ENCODE peak calls at places on chromosomes 5 and 9, in six cellular contexts. One of them, this sample, is unnamed.

GRCh38 chr5:45408067-45408466 is 288.1 kb downstream of the HCN1 start:
- DNase-seq in kidney epithelial cell: no peak
- DNase-seq in stimulated activated CD4-positive, alpha-beta T cell treated with anti-CD3 and anti-CD28 coated beads, TNF-alpha, amount 100 ng/mL, for 4 hours: no peak
- DNase-seq in mammary epithelial cell: no peak
- DNase-seq in nucleus accumbens: no peak
- DNase-seq in M059J: peak
- DNase-seq in this sample: no peak

GRCh38 chr9:132232522-132232921 is 70.7 kb downstream of the NTNG2 start:
- DNase-seq in nucleus accumbens: no peak
- DNase-seq in stimulated activated CD4-positive, alpha-beta T cell treated with anti-CD3 and anti-CD28 coated beads, TNF-alpha, amount 100 ng/mL, for 4 hours: no peak
- DNase-seq in M059J: no peak
- DNase-seq in mammary epithelial cell: no peak
- DNase-seq in kidney epithelial cell: no peak
- DNase-seq in this sample: no peak

GRCh38 chr9:124004608-124005007 is 7.0 kb upstream of the LHX2 start:
- DNase-seq in mammary epithelial cell: no peak
- DNase-seq in kidney epithelial cell: no peak
- DNase-seq in M059J: no peak
- DNase-seq in nucleus accumbens: no peak
- DNase-seq in stimulated activated CD4-positive, alpha-beta T cell treated with anti-CD3 and anti-CD28 coated beads, TNF-alpha, amount 100 ng/mL, for 4 hours: no peak
- DNase-seq in this sample: no peak

GRCh38 chr9:5288591-5288990 is 15.9 kb downstream of the RLN2 start:
- DNase-seq in M059J: no peak
- DNase-seq in stimulated activated CD4-positive, alpha-beta T cell treated with anti-CD3 and anti-CD28 coated beads, TNF-alpha, amount 100 ng/mL, for 4 hours: no peak
- DNase-seq in kidney epithelial cell: no peak
- DNase-seq in mammary epithelial cell: no peak
- DNase-seq in nucleus accumbens: no peak
- DNase-seq in this sample: no peak

GRCh38 chr5:139038618-139039305 is 159.4 kb downstream of the SIL1 start:
- DNase-seq in kidney epithelial cell: no peak
- DNase-seq in mammary epithelial cell: no peak
- DNase-seq in nucleus accumbens: no peak
- DNase-seq in M059J: no peak
- DNase-seq in stimulated activated CD4-positive, alpha-beta T cell treated with anti-CD3 and anti-CD28 coated beads, TNF-alpha, amount 100 ng/mL, for 4 hours: no peak
- DNase-seq in this sample: no peak

GRCh38 chr9:133120343-133121199 is 469 bp downstream of the RALGDS start:
- DNase-seq in kidney epithelial cell: no peak
- DNase-seq in mammary epithelial cell: no peak
- DNase-seq in M059J: no peak
- DNase-seq in nucleus accumbens: no peak
- DNase-seq in stimulated activated CD4-positive, alpha-beta T cell treated with anti-CD3 and anti-CD28 coated beads, TNF-alpha, amount 100 ng/mL, for 4 hours: no peak
- DNase-seq in this sample: no peak

GRCh38 chr9:114271556-114272510 is 51.1 kb upstream of the ORM1 start:
- DNase-seq in nucleus accumbens: no peak
- DNase-seq in mammary epithelial cell: no peak
- DNase-seq in stimulated activated CD4-positive, alpha-beta T cell treated with anti-CD3 and anti-CD28 coated beads, TNF-alpha, amount 100 ng/mL, for 4 hours: no peak
- DNase-seq in kidney epithelial cell: no peak
- DNase-seq in M059J: no peak
- DNase-seq in this sample: peak

GRCh38 chr9:114108016-114108833 is 9.1 kb upstream of the KIF12 start:
- DNase-seq in kidney epithelial cell: no peak
- DNase-seq in mammary epithelial cell: peak
- DNase-seq in nucleus accumbens: peak
- DNase-seq in M059J: peak
- DNase-seq in stimulated activated CD4-positive, alpha-beta T cell treated with anti-CD3 and anti-CD28 coated beads, TNF-alpha, amount 100 ng/mL, for 4 hours: peak
- DNase-seq in this sample: peak

GRCh38 chr5:42951169-42951846 is 88.8 kb downstream of the ANXA2R start:
- DNase-seq in M059J: peak
- DNase-seq in mammary epithelial cell: no peak
- DNase-seq in stimulated activated CD4-positive, alpha-beta T cell treated with anti-CD3 and anti-CD28 coated beads, TNF-alpha, amount 100 ng/mL, for 4 hours: peak
- DNase-seq in nucleus accumbens: no peak
- DNase-seq in kidney epithelial cell: no peak
- DNase-seq in this sample: peak

GRCh38 chr9:119368681-119369581 is at the start of gene BRINP1:
- DNase-seq in M059J: peak
- DNase-seq in nucleus accumbens: peak
- DNase-seq in kidney epithelial cell: peak
- DNase-seq in stimulated activated CD4-positive, alpha-beta T cell treated with anti-CD3 and anti-CD28 coated beads, TNF-alpha, amount 100 ng/mL, for 4 hours: no peak
- DNase-seq in mammary epithelial cell: peak
- DNase-seq in this sample: peak

GRCh38 chr5:22835630-22836029 is 17.5 kb downstream of the CDH12 start:
- DNase-seq in M059J: no peak
- DNase-seq in nucleus accumbens: no peak
- DNase-seq in mammary epithelial cell: no peak
- DNase-seq in stimulated activated CD4-positive, alpha-beta T cell treated with anti-CD3 and anti-CD28 coated beads, TNF-alpha, amount 100 ng/mL, for 4 hours: no peak
- DNase-seq in kidney epithelial cell: no peak
- DNase-seq in this sample: no peak

GRCh38 chr9:135214054-135214640 is 126.7 kb downstream of the OLFM1 start:
- DNase-seq in nucleus accumbens: no peak
- DNase-seq in M059J: no peak
- DNase-seq in stimulated activated CD4-positive, alpha-beta T cell treated with anti-CD3 and anti-CD28 coated beads, TNF-alpha, amount 100 ng/mL, for 4 hours: no peak
- DNase-seq in mammary epithelial cell: no peak
- DNase-seq in kidney epithelial cell: no peak
- DNase-seq in this sample: no peak

GRCh38 chr5:35900997-35901396 is 37.4 kb downstream of the CAPSL start:
- DNase-seq in M059J: no peak
- DNase-seq in mammary epithelial cell: no peak
- DNase-seq in kidney epithelial cell: no peak
- DNase-seq in stimulated activated CD4-positive, alpha-beta T cell treated with anti-CD3 and anti-CD28 coated beads, TNF-alpha, amount 100 ng/mL, for 4 hours: no peak
- DNase-seq in nucleus accumbens: no peak
- DNase-seq in this sample: no peak

GRCh38 chr5:113807384-113808053 is 294.0 kb downstream of the YTHDC2 start:
- DNase-seq in stimulated activated CD4-positive, alpha-beta T cell treated with anti-CD3 and anti-CD28 coated beads, TNF-alpha, amount 100 ng/mL, for 4 hours: no peak
- DNase-seq in kidney epithelial cell: no peak
- DNase-seq in M059J: no peak
- DNase-seq in nucleus accumbens: peak
- DNase-seq in mammary epithelial cell: no peak
- DNase-seq in this sample: no peak

GRCh38 chr9:128683340-128684064 is 5.5 kb upstream of the SET start:
- DNase-seq in kidney epithelial cell: no peak
- DNase-seq in mammary epithelial cell: peak
- DNase-seq in stimulated activated CD4-positive, alpha-beta T cell treated with anti-CD3 and anti-CD28 coated beads, TNF-alpha, amount 100 ng/mL, for 4 hours: no peak
- DNase-seq in nucleus accumbens: no peak
- DNase-seq in M059J: peak
- DNase-seq in this sample: peak

GRCh38 chr5:92907914-92908606 is 673.0 kb downstream of the NR2F1-AS1 start:
- DNase-seq in mammary epithelial cell: no peak
- DNase-seq in M059J: peak
- DNase-seq in kidney epithelial cell: no peak
- DNase-seq in stimulated activated CD4-positive, alpha-beta T cell treated with anti-CD3 and anti-CD28 coated beads, TNF-alpha, amount 100 ng/mL, for 4 hours: no peak
- DNase-seq in nucleus accumbens: no peak
- DNase-seq in this sample: peak

GRCh38 chr5:541888-542692 is 17.8 kb upstream of the SLC9A3 start:
- DNase-seq in nucleus accumbens: no peak
- DNase-seq in M059J: no peak
- DNase-seq in kidney epithelial cell: no peak
- DNase-seq in stimulated activated CD4-positive, alpha-beta T cell treated with anti-CD3 and anti-CD28 coated beads, TNF-alpha, amount 100 ng/mL, for 4 hours: no peak
- DNase-seq in mammary epithelial cell: no peak
- DNase-seq in this sample: no peak

GRCh38 chr5:54778783-54779182 is 206.6 kb downstream of the ESM1 start:
- DNase-seq in kidney epithelial cell: no peak
- DNase-seq in stimulated activated CD4-positive, alpha-beta T cell treated with anti-CD3 and anti-CD28 coated beads, TNF-alpha, amount 100 ng/mL, for 4 hours: no peak
- DNase-seq in nucleus accumbens: no peak
- DNase-seq in mammary epithelial cell: no peak
- DNase-seq in M059J: no peak
- DNase-seq in this sample: no peak

GRCh38 chr5:142548739-142549275 is 137.1 kb downstream of the FGF1 start:
- DNase-seq in mammary epithelial cell: peak
- DNase-seq in nucleus accumbens: peak
- DNase-seq in stimulated activated CD4-positive, alpha-beta T cell treated with anti-CD3 and anti-CD28 coated beads, TNF-alpha, amount 100 ng/mL, for 4 hours: no peak
- DNase-seq in M059J: peak
- DNase-seq in kidney epithelial cell: peak
- DNase-seq in this sample: peak

GRCh38 chr5:15821506-15821905 is 321.5 kb downstream of the FBXL7 start:
- DNase-seq in nucleus accumbens: no peak
- DNase-seq in stimulated activated CD4-positive, alpha-beta T cell treated with anti-CD3 and anti-CD28 coated beads, TNF-alpha, amount 100 ng/mL, for 4 hours: no peak
- DNase-seq in M059J: peak
- DNase-seq in mammary epithelial cell: no peak
- DNase-seq in kidney epithelial cell: no peak
- DNase-seq in this sample: peak

GRCh38 chr9:81108391-81108790 is 581.0 kb downstream of the TLE1 start:
- DNase-seq in M059J: peak
- DNase-seq in mammary epithelial cell: peak
- DNase-seq in kidney epithelial cell: no peak
- DNase-seq in nucleus accumbens: no peak
- DNase-seq in stimulated activated CD4-positive, alpha-beta T cell treated with anti-CD3 and anti-CD28 coated beads, TNF-alpha, amount 100 ng/mL, for 4 hours: no peak
- DNase-seq in this sample: no peak

GRCh38 chr5:103849934-103850333 is 287.3 kb upstream of the NUDT12 start:
- DNase-seq in nucleus accumbens: no peak
- DNase-seq in M059J: peak
- DNase-seq in stimulated activated CD4-positive, alpha-beta T cell treated with anti-CD3 and anti-CD28 coated beads, TNF-alpha, amount 100 ng/mL, for 4 hours: no peak
- DNase-seq in mammary epithelial cell: peak
- DNase-seq in kidney epithelial cell: peak
- DNase-seq in this sample: no peak

GRCh38 chr9:89048611-89049010 is 57.3 kb downstream of the S1PR3 start:
- DNase-seq in kidney epithelial cell: no peak
- DNase-seq in M059J: no peak
- DNase-seq in nucleus accumbens: no peak
- DNase-seq in mammary epithelial cell: no peak
- DNase-seq in stimulated activated CD4-positive, alpha-beta T cell treated with anti-CD3 and anti-CD28 coated beads, TNF-alpha, amount 100 ng/mL, for 4 hours: no peak
- DNase-seq in this sample: no peak

GRCh38 chr5:143650296-143650695 is 161.7 kb upstream of the HMHB1 start:
- DNase-seq in nucleus accumbens: no peak
- DNase-seq in kidney epithelial cell: no peak
- DNase-seq in M059J: no peak
- DNase-seq in stimulated activated CD4-positive, alpha-beta T cell treated with anti-CD3 and anti-CD28 coated beads, TNF-alpha, amount 100 ng/mL, for 4 hours: no peak
- DNase-seq in mammary epithelial cell: no peak
- DNase-seq in this sample: no peak

GRCh38 chr9:134591573-134591981 is 50.0 kb upstream of the COL5A1 start:
- DNase-seq in mammary epithelial cell: no peak
- DNase-seq in kidney epithelial cell: no peak
- DNase-seq in stimulated activated CD4-positive, alpha-beta T cell treated with anti-CD3 and anti-CD28 coated beads, TNF-alpha, amount 100 ng/mL, for 4 hours: no peak
- DNase-seq in M059J: no peak
- DNase-seq in nucleus accumbens: no peak
- DNase-seq in this sample: no peak

GRCh38 chr9:96460877-96461276 is 10.9 kb downstream of the HABP4 start:
- DNase-seq in mammary epithelial cell: no peak
- DNase-seq in stimulated activated CD4-positive, alpha-beta T cell treated with anti-CD3 and anti-CD28 coated beads, TNF-alpha, amount 100 ng/mL, for 4 hours: no peak
- DNase-seq in M059J: no peak
- DNase-seq in kidney epithelial cell: no peak
- DNase-seq in nucleus accumbens: no peak
- DNase-seq in this sample: no peak

GRCh38 chr9:70049236-70049635 is 5.6 kb downstream of the MAMDC2 start:
- DNase-seq in nucleus accumbens: no peak
- DNase-seq in kidney epithelial cell: no peak
- DNase-seq in mammary epithelial cell: peak
- DNase-seq in M059J: peak
- DNase-seq in stimulated activated CD4-positive, alpha-beta T cell treated with anti-CD3 and anti-CD28 coated beads, TNF-alpha, amount 100 ng/mL, for 4 hours: no peak
- DNase-seq in this sample: no peak

GRCh38 chr5:37786855-37787254 is 53.0 kb downstream of the GDNF start:
- DNase-seq in M059J: peak
- DNase-seq in mammary epithelial cell: peak
- DNase-seq in kidney epithelial cell: no peak
- DNase-seq in stimulated activated CD4-positive, alpha-beta T cell treated with anti-CD3 and anti-CD28 coated beads, TNF-alpha, amount 100 ng/mL, for 4 hours: no peak
- DNase-seq in nucleus accumbens: no peak
- DNase-seq in this sample: peak

GRCh38 chr9:136237486-136238341 is 7.9 kb downstream of the QSOX2 start:
- DNase-seq in kidney epithelial cell: no peak
- DNase-seq in nucleus accumbens: no peak
- DNase-seq in mammary epithelial cell: no peak
- DNase-seq in M059J: no peak
- DNase-seq in stimulated activated CD4-positive, alpha-beta T cell treated with anti-CD3 and anti-CD28 coated beads, TNF-alpha, amount 100 ng/mL, for 4 hours: no peak
- DNase-seq in this sample: no peak

GRCh38 chr9:34547960-34548603 is 25.3 kb upstream of the ENHO start:
- DNase-seq in M059J: peak
- DNase-seq in nucleus accumbens: peak
- DNase-seq in mammary epithelial cell: peak
- DNase-seq in kidney epithelial cell: no peak
- DNase-seq in stimulated activated CD4-positive, alpha-beta T cell treated with anti-CD3 and anti-CD28 coated beads, TNF-alpha, amount 100 ng/mL, for 4 hours: no peak
- DNase-seq in this sample: peak

This sample was measured in dermis blood vessel endothelial cell.